ENCODE peak calls at places on chromosomes 5 and 9, in six cellular contexts. Q is endothelial cell of umbilical vein, H is GM12878, W is mammary epithelial cell, N is IMR-90, S is H1. L is an unnamed sample.

GRCh38 chr9:87556039-87556438 is 58.4 kb downstream of the DAPK1 start:
- DNase-seq in S (no peak), W (no peak), H (no peak), Q (peak; percentile 61), N (no peak), L (peak; percentile 90)

GRCh38 chr9:134366223-134367031 is 40.2 kb downstream of the RXRA start:
- DNase-seq in S (no peak), W (peak; percentile 58), H (no peak), Q (peak; percentile 77), N (peak; percentile 83), L (no peak)

GRCh38 chr9:14165376-14166035 is 148.4 kb downstream of the NFIB start:
- DNase-seq in S (no peak), Q (no peak), N (no peak), H (no peak), W (peak; percentile 68), L (no peak)

GRCh38 chr5:95664204-95664786 is 17.7 kb downstream of the RFESD start:
- DNase-seq in H (peak; percentile 11), N (peak; percentile 49), W (peak; percentile 18), Q (peak; percentile 74), S (no peak), L (peak; percentile 42)

GRCh38 chr5:84603557-84604185 is 219.0 kb upstream of the EDIL3 start:
- DNase-seq in H (no peak), N (peak; percentile 88), S (no peak), Q (no peak), W (peak; percentile 80), L (no peak)

GRCh38 chr9:131330814-131331600 is 41.5 kb downstream of the PLPP7 start:
- DNase-seq in H (no peak), N (no peak), Q (peak; percentile 99), S (peak; percentile 80), W (no peak), L (no peak)

GRCh38 chr9:124257070-124257864 is 482 bp upstream of the NEK6 start:
- DNase-seq in N (no peak), Q (peak; percentile 13), S (peak; percentile 66), H (no peak), W (peak; percentile 14), L (peak; percentile 44)

GRCh38 chr5:85345818-85346217 is 961.1 kb upstream of the EDIL3 start:
- DNase-seq in Q (no peak), W (no peak), N (no peak), S (no peak), H (no peak), L (no peak)

GRCh38 chr9:132744881-132745761 is 74.9 kb downstream of the GTF3C4 start:
- DNase-seq in Q (peak; percentile 13), H (no peak), W (no peak), N (no peak), S (no peak), L (no peak)

GRCh38 chr9:126614455-126615248 is 924 bp downstream of the LMX1B start:
- DNase-seq in W (peak; percentile 60), Q (no peak), H (no peak), S (peak; percentile 72), N (no peak), L (no peak)

GRCh38 chr9:124238546-124239140 is 19.1 kb upstream of the NEK6 start:
- DNase-seq in S (no peak), Q (no peak), N (no peak), H (no peak), W (no peak), L (no peak)

GRCh38 chr5:23649594-23649993 is 142.2 kb downstream of the PRDM9 start:
- DNase-seq in Q (no peak), W (no peak), S (no peak), N (no peak), H (no peak), L (no peak)

GRCh38 chr9:126228779-126229444 is 97.7 kb upstream of the MVB12B start:
- DNase-seq in N (peak; percentile 57), Q (peak; percentile 60), H (no peak), W (peak; percentile 45), S (peak; percentile 89), L (peak; percentile 55)

GRCh38 chr9:112384690-112385089 is 4.8 kb downstream of the HSDL2 start:
- DNase-seq in S (no peak), Q (peak; percentile 6), H (no peak), W (no peak), N (no peak), L (peak; percentile 27)

GRCh38 chr5:92222449-92222848 is 839.3 kb upstream of the ARRDC3 start:
- DNase-seq in S (no peak), H (no peak), N (peak; percentile 1), Q (no peak), W (no peak), L (no peak)

GRCh38 chr9:91273853-91274552 is 87.7 kb downstream of the AUH start:
- DNase-seq in Q (peak; percentile 32), W (peak; percentile 71), S (no peak), N (peak; percentile 80), H (no peak), L (peak; percentile 63)

GRCh38 chr5:160675988-160676387 is 176.0 kb downstream of the ATP10B start:
- DNase-seq in W (no peak), S (no peak), H (no peak), N (no peak), Q (no peak), L (peak; percentile 1)

GRCh38 chr5:121533814-121534213 is 317.9 kb upstream of the FTMT start:
- DNase-seq in W (no peak), Q (no peak), H (no peak), S (no peak), N (no peak), L (no peak)

GRCh38 chr5:132479812-132480441 is 10.6 kb downstream of the IRF1 start:
- DNase-seq in Q (no peak), W (no peak), H (no peak), N (no peak), S (no peak), L (peak; percentile 24)

GRCh38 chr5:169281625-169282024 is 19.3 kb downstream of the SLIT3 start:
- DNase-seq in H (no peak), N (no peak), Q (no peak), S (no peak), W (no peak), L (no peak)

GRCh38 chr5:140312067-140312790 is 9.3 kb upstream of the PFDN1 start:
- DNase-seq in N (peak; percentile 99), W (peak; percentile 98), H (no peak), S (no peak), Q (peak; percentile 99), L (no peak)

GRCh38 chr5:177328545-177329231 is 17.0 kb upstream of the MXD3 start:
- DNase-seq in S (no peak), N (no peak), H (no peak), Q (no peak), W (no peak), L (no peak)

GRCh38 chr9:127647451-127647850 is 35.4 kb downstream of the STXBP1 start:
- DNase-seq in H (no peak), S (no peak), N (no peak), W (no peak), Q (no peak), L (no peak)

GRCh38 chr9:127642047-127642740 is 30.1 kb downstream of the STXBP1 start:
- DNase-seq in S (no peak), W (no peak), H (no peak), N (no peak), Q (peak; percentile 26), L (no peak)

GRCh38 chr9:127640908-127641545 is 28.9 kb downstream of the STXBP1 start:
- DNase-seq in H (no peak), N (no peak), S (no peak), W (no peak), Q (no peak), L (no peak)

GRCh38 chr9:127644943-127645342 is 32.9 kb downstream of the STXBP1 start:
- DNase-seq in W (no peak), Q (peak; percentile 53), H (no peak), N (no peak), S (no peak), L (no peak)

DNA sequence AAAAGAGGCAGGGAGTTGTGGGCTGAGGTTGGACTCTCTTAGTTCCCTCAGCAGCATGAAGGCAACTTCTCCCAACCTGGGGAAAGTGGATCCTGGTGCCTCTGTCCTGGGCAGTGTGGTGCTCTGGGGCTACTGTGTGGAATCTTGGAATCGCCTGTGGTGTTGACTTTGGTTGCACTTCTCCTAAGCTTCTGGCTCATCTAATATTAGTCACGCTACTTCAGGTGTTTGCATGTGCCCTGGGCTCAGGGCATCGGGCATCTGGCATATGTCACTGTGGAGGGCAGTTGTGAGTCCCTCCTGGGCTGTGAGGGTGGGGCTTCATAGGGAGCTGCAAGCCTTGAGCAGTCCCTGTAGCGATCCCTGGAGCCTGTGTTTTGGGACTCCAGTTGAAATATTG is 32.4 kb downstream of the STXBP1 start:
- DNase-seq in N (no peak), W (no peak), S (no peak), H (no peak), Q (no peak), L (no peak)
- H2AFZ ChIP-seq in N (no peak overlapping the region), W (peak overlapping the region; percentile 68), S (no peak overlapping the region), H (no peak overlapping the region), Q (no peak overlapping the region), L (no peak overlapping the region)

GRCh38 chr9:37309136-37309535 is 113.4 kb upstream of the GRHPR start:
- DNase-seq in Q (no peak), H (no peak), N (peak; percentile 37), S (no peak), W (peak; percentile 5), L (peak; percentile 54)
- TF ChIP-seq CTCF in Q (peak; percentile 13), H (peak; percentile 55), N (peak; percentile 40), S (peak; percentile 55), W (peak; percentile 16), L (peak; percentile 74)

DNA sequence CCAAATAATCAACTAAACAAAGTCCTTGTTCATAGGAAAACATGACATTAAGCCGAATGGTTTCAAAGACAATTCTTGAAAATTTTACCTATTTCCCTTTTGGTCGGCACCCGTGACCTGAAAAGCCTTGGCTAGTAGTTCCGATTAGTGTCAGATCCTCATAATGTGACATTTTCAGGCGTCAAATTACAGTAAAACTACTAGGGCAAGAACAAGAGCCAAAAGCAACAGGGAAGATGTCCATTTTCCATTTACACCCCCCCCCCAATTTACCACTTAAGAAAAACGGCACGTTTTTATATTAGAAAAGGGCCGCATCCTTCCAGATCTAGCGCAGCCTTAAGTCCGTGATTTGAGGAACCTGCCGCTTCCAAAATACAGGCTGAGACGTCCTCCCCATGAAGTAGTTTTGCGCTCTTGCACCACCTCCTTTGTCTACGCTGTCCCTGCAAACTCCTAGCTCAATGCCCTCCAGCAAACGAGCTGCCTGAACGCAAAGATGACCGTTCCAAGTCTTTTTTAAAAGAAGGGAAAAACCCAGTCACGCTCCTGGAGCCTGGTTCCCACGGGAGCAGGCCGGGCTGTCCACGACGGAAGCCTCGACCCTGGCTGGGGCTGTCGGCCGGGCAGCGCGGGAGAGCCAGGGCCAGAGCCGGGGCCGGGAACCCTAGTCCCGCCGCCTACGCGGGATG is 687 bp downstream of the RNF130 start:
- DNase-seq in Q (peak; percentile 68), S (no peak), W (peak; percentile 64), H (no peak), N (peak; percentile 55), L (no peak)
- H2AFZ ChIP-seq in Q (peak overlapping the region; percentile 92), S (peak overlapping the region; percentile 8), W (peak overlapping the region; percentile 100), H (peak overlapping the region; percentile 31), N (peak overlapping the region; percentile 91), L (no peak overlapping the region)

GRCh38 chr5:54741711-54742110 is 224.2 kb downstream of the SNX18 start:
- DNase-seq in N (no peak), W (no peak), H (no peak), S (no peak), Q (no peak), L (no peak)

GRCh38 chr5:54740141-54740540 is 222.6 kb downstream of the SNX18 start:
- DNase-seq in W (no peak), N (no peak), S (no peak), Q (no peak), H (no peak), L (no peak)

GRCh38 chr5:54743997-54744788 is 226.6 kb downstream of the SNX18 start:
- DNase-seq in W (peak; percentile 95), H (peak; percentile 45), N (peak; percentile 99), Q (peak; percentile 73), S (peak; percentile 44), L (peak; percentile 50)

GRCh38 chr5:54743581-54743980 is 226.0 kb downstream of the SNX18 start:
- DNase-seq in N (no peak), W (no peak), S (no peak), Q (no peak), H (no peak), L (no peak)

GRCh38 chr5:54742417-54742889 is 224.9 kb downstream of the SNX18 start:
- DNase-seq in S (no peak), N (peak; percentile 80), W (peak; percentile 76), H (no peak), Q (peak; percentile 55), L (no peak)
- TF ChIP-seq CTCF in S (peak; percentile 21), N (peak; percentile 42), W (no peak), H (no peak), Q (no peak), L (no peak)

L was measured in OCI-LY7.